ENCODE peak calls at places on chromosomes 6 and 20, in six cellular contexts. F, R, P, S, T and L are unnamed samples.
A peak's percentile ranks its signal among the peaks of the same experiment; 100 is the strongest.

GRCh38 chr6:82988904-82989303 is 76.7 kb downstream of the UBE3D start:
- DNase-seq in F (no peak), R (no peak), P (no peak), S (no peak), T (no peak), L (no peak)

GRCh38 chr20:3658708-3659491 is 4.3 kb downstream of the GFRA4 start:
- DNase-seq in F (no peak), R (peak; percentile 3), P (no peak), S (no peak), T (no peak), L (no peak)

GRCh38 chr6:13716955-13717295 is 5.3 kb upstream of the RANBP9 start:
- DNase-seq in F (no peak), R (no peak), P (no peak), S (no peak), T (no peak), L (no peak)

GRCh38 chr6:128519931-128520435 is 416 bp downstream of the PTPRK start:
- DNase-seq in F (no peak), R (no peak), P (no peak), S (no peak), T (peak; percentile 25), L (peak; percentile 91)

GRCh38 chr6:154920502-154921200 is 74.5 kb upstream of the TIAM2 start:
- DNase-seq in F (no peak), R (no peak), P (no peak), S (no peak), T (no peak), L (no peak)

GRCh38 chr6:140185991-140186390 is 811.5 kb upstream of the CITED2 start:
- DNase-seq in F (no peak), R (no peak), P (no peak), S (no peak), T (no peak), L (no peak)

GRCh38 chr6:45884336-45884735 is 131.3 kb downstream of the CLIC5 start:
- DNase-seq in F (no peak), R (no peak), P (no peak), S (no peak), T (no peak), L (no peak)

GRCh38 chr6:136587527-136587926 is 37.3 kb upstream of the MAP7 start:
- DNase-seq in F (no peak), R (no peak), P (no peak), S (no peak), T (no peak), L (no peak)

GRCh38 chr6:104226798-104227444 is 632.8 kb downstream of the HACE1 start:
- DNase-seq in F (no peak), R (no peak), P (no peak), S (peak; percentile 54), T (no peak), L (no peak)

GRCh38 chr6:107419747-107420146 is 39.6 kb downstream of the PDSS2 start:
- DNase-seq in F (no peak), R (no peak), P (no peak), S (no peak), T (no peak), L (no peak)

GRCh38 chr6:90941885-90942284 is 355.0 kb upstream of the MAP3K7 start:
- DNase-seq in F (no peak), R (no peak), P (no peak), S (no peak), T (no peak), L (no peak)

GRCh38 chr6:130359736-130360135 is 6.1 kb upstream of the TMEM200A start:
- DNase-seq in F (no peak), R (no peak), P (no peak), S (no peak), T (no peak), L (no peak)

GRCh38 chr6:107344383-107344782 is 115.0 kb downstream of the PDSS2 start:
- DNase-seq in F (no peak), R (no peak), P (no peak), S (no peak), T (no peak), L (no peak)

GRCh38 chr20:44142416-44142815 is 44.6 kb downstream of the JPH2 start:
- DNase-seq in F (no peak), R (no peak), P (peak; percentile 68), S (no peak), T (no peak), L (no peak)

GRCh38 chr6:108738684-108739406 is 109.4 kb upstream of the ARMC2 start:
- DNase-seq in F (no peak), R (no peak), P (no peak), S (no peak), T (no peak), L (no peak)

GRCh38 chr6:68632620-68633195 is 2.4 kb upstream of the ADGRB3 start:
- DNase-seq in F (no peak), R (no peak), P (no peak), S (no peak), T (no peak), L (no peak)

GRCh38 chr6:68635706-68636513 is 828 bp downstream of the ADGRB3 start:
- DNase-seq in F (no peak), R (peak; percentile 31), P (peak; percentile 36), S (no peak), T (no peak), L (no peak)

GRCh38 chr6:68635412-68635705 is 277 bp downstream of the ADGRB3 start:
- DNase-seq in F (no peak), R (no peak), P (no peak), S (no peak), T (no peak), L (no peak)

GRCh38 chr6:68633654-68634502 is 1.2 kb upstream of the ADGRB3 start:
- DNase-seq in F (no peak), R (no peak), P (no peak), S (no peak), T (no peak), L (no peak)

DNA sequence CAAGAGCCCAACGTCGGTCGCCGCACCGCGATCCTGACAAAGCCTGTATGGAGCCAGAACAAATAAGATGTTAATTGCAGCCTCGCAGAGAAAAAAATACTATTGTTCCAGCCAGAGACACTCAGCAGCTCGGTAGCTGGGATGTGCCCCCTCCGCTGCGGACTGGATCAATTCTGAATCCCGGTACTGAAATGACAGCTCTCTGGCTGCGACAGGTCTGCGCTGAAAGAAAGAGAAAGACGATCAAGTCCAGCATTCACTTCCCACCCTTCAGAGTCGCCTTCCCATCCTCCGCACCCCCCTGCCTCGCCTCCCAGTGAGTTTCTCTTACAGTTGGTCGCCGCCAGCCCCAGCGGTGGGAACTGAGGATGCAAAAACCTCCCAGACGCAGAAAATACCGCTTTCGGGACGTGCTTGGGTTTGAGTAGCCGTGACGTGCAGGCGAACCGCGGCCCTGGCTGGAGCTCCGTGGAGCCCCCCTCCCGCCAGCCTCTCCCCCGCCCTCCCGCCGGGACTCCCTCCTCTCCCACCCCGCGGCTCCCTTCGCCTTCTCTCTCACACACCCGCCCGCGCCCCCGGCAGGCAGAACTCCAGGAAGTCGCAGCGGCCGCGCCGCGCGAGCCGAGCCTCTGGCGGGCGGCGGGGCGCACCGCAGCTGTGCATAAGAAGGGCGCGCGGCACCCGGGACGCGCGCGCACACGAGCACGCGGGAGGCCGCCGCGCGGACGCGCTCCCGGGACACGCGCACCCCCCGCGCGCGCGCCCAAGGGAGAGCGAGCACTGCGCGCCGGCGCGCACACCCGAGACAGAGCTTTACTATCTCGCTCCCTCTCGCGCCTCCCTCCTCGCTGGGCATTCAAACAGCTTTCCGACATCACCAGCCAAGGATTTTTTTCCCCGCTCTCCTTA is at the start of gene ADGRB3:
- DNase-seq in F (no peak), R (peak; percentile 60), P (peak; percentile 85), S (peak; percentile 73), T (peak; percentile 67), L (peak; percentile 91)
- TF ChIP-seq POLR2A in F (no peak), R (no peak), P (peak; percentile 50), S (no peak), T (no peak), L (no peak)

GRCh38 chr20:17021481-17021880 is 205.4 kb upstream of the PCSK2 start:
- DNase-seq in F (no peak), R (no peak), P (no peak), S (no peak), T (no peak), L (no peak)
- H3K27me3 ChIP-seq in F (no peaks in the 10 kb centered on the region), R (no peaks in the 10 kb centered on the region), P (no peaks in the 10 kb centered on the region), S (no peaks in the 10 kb centered on the region), T (no peaks in the 10 kb centered on the region), L (no peaks in the 10 kb centered on the region)

DNA sequence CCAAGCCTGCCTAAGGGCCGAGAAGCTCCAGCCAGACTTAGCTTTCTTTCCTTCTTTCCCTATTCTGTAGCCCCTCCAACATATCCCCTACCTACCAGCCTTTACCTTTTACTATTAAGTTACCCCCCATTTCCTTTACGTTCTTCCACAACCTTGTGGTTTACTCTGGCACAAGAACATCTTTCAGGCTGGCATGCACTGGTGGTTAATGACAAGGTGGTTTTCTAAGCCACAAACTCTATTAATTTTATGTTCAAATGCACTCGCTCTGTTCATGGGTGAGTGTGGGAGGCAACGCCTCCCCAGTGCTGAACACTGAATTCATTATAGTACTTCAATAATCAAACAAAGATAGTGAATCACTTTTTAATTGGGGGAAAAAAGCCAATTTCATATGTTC is 64.4 kb downstream of the TRERF1 start:
- DNase-seq in F (no peak), R (no peak), P (no peak), S (no peak), T (no peak), L (no peak)
- TF ChIP-seq POLR2A in F (no peak), R (no peak), P (no peak), S (no peak), T (no peak), L (no peak)

DNA sequence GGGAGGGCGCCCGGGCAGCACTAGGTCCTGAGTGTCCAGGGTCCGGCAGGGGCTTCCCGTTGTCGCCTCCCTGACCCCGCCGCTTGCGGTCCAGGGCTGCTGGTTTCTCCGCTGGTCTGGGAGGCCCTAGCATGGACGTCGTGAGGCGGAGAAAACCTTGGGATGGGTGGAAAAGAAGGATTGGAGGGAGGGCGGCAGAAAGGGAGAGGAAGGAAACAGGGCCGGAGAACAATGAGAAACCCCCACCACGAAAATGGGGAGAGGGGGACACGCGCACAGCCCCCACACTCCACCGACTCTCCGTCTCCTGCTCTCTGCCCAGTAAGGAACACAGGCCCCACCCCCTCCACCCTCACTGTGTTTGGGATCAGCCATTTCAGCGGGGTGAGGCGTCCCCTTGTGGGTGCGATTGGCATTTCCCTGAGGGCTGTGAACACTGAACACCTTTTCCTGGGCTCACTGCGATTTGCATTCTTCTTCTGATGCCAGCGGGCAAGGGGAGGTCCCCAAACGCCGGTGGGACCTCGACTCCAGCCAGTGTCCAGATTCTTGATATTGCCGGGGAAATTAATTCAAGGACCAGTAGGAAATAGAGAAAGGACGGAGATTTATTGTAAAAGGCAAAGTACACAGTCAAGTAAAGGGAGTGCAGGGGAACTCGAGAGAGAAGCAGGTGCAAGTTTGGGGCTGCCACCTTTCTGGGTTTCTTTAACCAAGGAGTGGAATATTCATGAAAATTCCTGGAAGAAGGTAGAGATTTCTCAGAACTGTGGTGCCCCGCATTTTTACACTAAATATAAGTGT is 3.3 kb upstream of the RAET1G start:
- DNase-seq in F (peak; percentile 24), R (peak; percentile 95), P (peak; percentile 88), S (peak; percentile 87), T (peak; percentile 85), L (peak; percentile 94)
- H3K27me3 ChIP-seq in F (peaks cover 7% of the 10 kb centered on the region), R (peaks cover 20% of the 10 kb centered on the region), P (no peaks in the 10 kb centered on the region), S (peaks cover 4% of the 10 kb centered on the region), T (no peaks in the 10 kb centered on the region), L (no peaks in the 10 kb centered on the region)